ENCODE peak calls at places on chromosomes 4 and X, in four cellular contexts. One of them, this sample, is unnamed. For H3K4me1, the result is how much of the 10 kb centered on the place peaks cover.

GRCh38 chr4:3791910-3792542 is 25.8 kb downstream of the ADRA2C start:
- DNase-seq in tibial nerve: no peak
- DNase-seq in upper lobe of left lung: peak
- DNase-seq in stomach: peak
- DNase-seq in this sample: no peak

GRCh38 chrX:43589735-43590515 is 66.2 kb upstream of the MAOA start:
- DNase-seq in upper lobe of left lung: no peak
- DNase-seq in tibial nerve: no peak
- DNase-seq in stomach: no peak
- DNase-seq in this sample: no peak

GRCh38 chr4:146643812-146644401 is 5.2 kb downstream of the POU4F2 start:
- DNase-seq in tibial nerve: no peak
- DNase-seq in stomach: no peak
- DNase-seq in upper lobe of left lung: no peak
- DNase-seq in this sample: no peak

GRCh38 chr4:88706574-88706973 is 8.9 kb upstream of the NAP1L5 start:
- DNase-seq in stomach: no peak
- DNase-seq in upper lobe of left lung: no peak
- DNase-seq in tibial nerve: no peak
- DNase-seq in this sample: no peak

GRCh38 chr4:76748649-76749048 is 149.3 kb downstream of the SOWAHB start:
- DNase-seq in stomach: peak
- DNase-seq in tibial nerve: no peak
- DNase-seq in upper lobe of left lung: no peak
- DNase-seq in this sample: no peak

GRCh38 chr4:41103657-41104056 is 110.7 kb downstream of the APBB2 start:
- DNase-seq in stomach: no peak
- DNase-seq in tibial nerve: no peak
- DNase-seq in upper lobe of left lung: no peak
- DNase-seq in this sample: no peak

GRCh38 chr4:99383833-99384392 is 31.4 kb upstream of the ADH1C start:
- DNase-seq in stomach: peak
- DNase-seq in tibial nerve: peak
- DNase-seq in upper lobe of left lung: no peak
- DNase-seq in this sample: no peak

GRCh38 chrX:21756785-21757529 is 959 bp downstream of the SMPX start:
- DNase-seq in upper lobe of left lung: no peak
- DNase-seq in stomach: no peak
- DNase-seq in tibial nerve: no peak
- DNase-seq in this sample: no peak

GRCh38 chrX:120236676-120237460 is 13.7 kb upstream of the ZBTB33 start:
- DNase-seq in tibial nerve: no peak
- DNase-seq in upper lobe of left lung: no peak
- DNase-seq in stomach: no peak
- DNase-seq in this sample: no peak

GRCh38 chrX:149937881-149938426 is 337 bp downstream of the EOLA2 start:
- DNase-seq in upper lobe of left lung: peak
- DNase-seq in tibial nerve: no peak
- DNase-seq in stomach: no peak
- DNase-seq in this sample: no peak

GRCh38 chr4:188942606-188943005 is 803.4 kb downstream of the TRIML1 start:
- DNase-seq in tibial nerve: no peak
- DNase-seq in stomach: no peak
- DNase-seq in upper lobe of left lung: no peak
- DNase-seq in this sample: no peak

GRCh38 chr4:19026281-19026680 is 1004.7 kb upstream of the LCORL start:
- DNase-seq in upper lobe of left lung: no peak
- DNase-seq in tibial nerve: no peak
- DNase-seq in stomach: no peak
- DNase-seq in this sample: no peak

GRCh38 chr4:10123227-10124101 is 6.9 kb upstream of the WDR1 start:
- DNase-seq in tibial nerve: no peak
- DNase-seq in stomach: no peak
- DNase-seq in upper lobe of left lung: no peak
- DNase-seq in this sample: no peak

GRCh38 chr4:11765849-11766453 is 337.3 kb upstream of the HS3ST1 start:
- DNase-seq in stomach: no peak
- DNase-seq in upper lobe of left lung: no peak
- DNase-seq in tibial nerve: no peak
- DNase-seq in this sample: no peak

GRCh38 chr4:77040265-77040664 is 35.5 kb downstream of the CCNI start:
- DNase-seq in upper lobe of left lung: no peak
- DNase-seq in tibial nerve: no peak
- DNase-seq in stomach: no peak
- DNase-seq in this sample: no peak

GRCh38 chr4:5524900-5525299 is 183.5 kb downstream of the EVC2 start:
- DNase-seq in stomach: no peak
- DNase-seq in upper lobe of left lung: no peak
- DNase-seq in tibial nerve: no peak
- DNase-seq in this sample: no peak

GRCh38 chr4:108049406-108049805 is 59.7 kb downstream of the HADH start:
- DNase-seq in stomach: no peak
- DNase-seq in upper lobe of left lung: no peak
- DNase-seq in tibial nerve: no peak
- DNase-seq in this sample: no peak

GRCh38 chr4:185903205-185903604 is 91.2 kb upstream of the SORBS2 start:
- DNase-seq in tibial nerve: no peak
- DNase-seq in stomach: no peak
- DNase-seq in upper lobe of left lung: no peak
- DNase-seq in this sample: no peak

GRCh38 chr4:16391196-16391595 is 164.9 kb upstream of the TAPT1 start:
- DNase-seq in tibial nerve: no peak
- DNase-seq in upper lobe of left lung: no peak
- DNase-seq in stomach: no peak
- DNase-seq in this sample: no peak

DNA sequence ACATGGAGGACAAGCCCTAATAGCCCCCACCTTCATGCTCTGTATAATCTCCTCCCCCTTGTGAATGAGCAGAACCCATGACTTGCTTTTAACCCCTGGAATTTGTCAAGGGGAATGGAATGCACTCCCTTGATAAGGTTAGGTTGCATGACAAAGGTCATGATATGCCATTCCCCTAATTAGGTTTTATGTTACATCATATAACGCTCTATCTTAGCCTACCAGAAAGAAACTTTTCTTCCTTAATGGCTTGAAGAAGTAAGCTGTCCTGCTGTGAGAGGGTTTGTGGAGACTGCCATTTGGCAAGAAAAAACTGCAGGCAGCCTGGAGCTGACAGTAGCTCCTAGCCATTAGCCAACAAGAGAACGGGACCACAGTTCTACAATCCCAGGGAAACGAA is 399.8 kb upstream of the MAD2L1 start:
- DNase-seq in upper lobe of left lung: no peak
- DNase-seq in stomach: no peak
- DNase-seq in tibial nerve: no peak
- DNase-seq in this sample: no peak
- TF ChIP-seq POLR2A in upper lobe of left lung: no peak
- TF ChIP-seq POLR2A in stomach: no peak
- TF ChIP-seq POLR2A in tibial nerve: no peak
- TF ChIP-seq POLR2A in this sample: no peak

DNA sequence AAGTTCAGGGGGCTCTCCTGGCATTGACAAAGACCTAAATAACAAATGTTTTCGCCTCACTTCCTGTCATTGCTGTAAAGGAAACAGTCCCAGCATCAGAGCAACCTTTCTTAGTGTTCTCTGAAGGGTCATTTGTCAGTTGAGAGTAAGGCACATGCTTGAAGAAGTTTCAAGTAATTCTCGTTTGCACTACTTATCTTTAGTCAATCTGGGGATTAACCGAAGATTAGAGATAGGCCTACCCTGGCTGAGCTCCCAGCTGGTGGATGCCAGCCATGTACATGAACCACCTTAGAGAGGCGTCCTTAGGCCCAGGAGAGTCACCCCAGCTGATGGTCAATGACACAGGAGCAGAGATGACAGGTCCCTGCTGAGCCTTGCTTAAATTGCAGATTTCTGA is 189.9 kb upstream of the PGRMC2 start:
- DNase-seq in stomach: no peak
- DNase-seq in tibial nerve: no peak
- DNase-seq in upper lobe of left lung: no peak
- DNase-seq in this sample: no peak
- H3K4me1 ChIP-seq in stomach: under half
- H3K4me1 ChIP-seq in tibial nerve: under half
- H3K4me1 ChIP-seq in upper lobe of left lung: under half
- H3K4me1 ChIP-seq in this sample: under half

GRCh38 chr4:42341518-42342026 is 55.7 kb upstream of the SHISA3 start:
- DNase-seq in upper lobe of left lung: no peak
- DNase-seq in tibial nerve: no peak
- DNase-seq in stomach: no peak
- DNase-seq in this sample: no peak

GRCh38 chr4:42344749-42345148 is 52.5 kb upstream of the SHISA3 start:
- DNase-seq in stomach: no peak
- DNase-seq in upper lobe of left lung: no peak
- DNase-seq in tibial nerve: no peak
- DNase-seq in this sample: no peak

GRCh38 chr4:42344260-42344659 is 53.0 kb upstream of the SHISA3 start:
- DNase-seq in tibial nerve: no peak
- DNase-seq in stomach: no peak
- DNase-seq in upper lobe of left lung: no peak
- DNase-seq in this sample: no peak

DNA sequence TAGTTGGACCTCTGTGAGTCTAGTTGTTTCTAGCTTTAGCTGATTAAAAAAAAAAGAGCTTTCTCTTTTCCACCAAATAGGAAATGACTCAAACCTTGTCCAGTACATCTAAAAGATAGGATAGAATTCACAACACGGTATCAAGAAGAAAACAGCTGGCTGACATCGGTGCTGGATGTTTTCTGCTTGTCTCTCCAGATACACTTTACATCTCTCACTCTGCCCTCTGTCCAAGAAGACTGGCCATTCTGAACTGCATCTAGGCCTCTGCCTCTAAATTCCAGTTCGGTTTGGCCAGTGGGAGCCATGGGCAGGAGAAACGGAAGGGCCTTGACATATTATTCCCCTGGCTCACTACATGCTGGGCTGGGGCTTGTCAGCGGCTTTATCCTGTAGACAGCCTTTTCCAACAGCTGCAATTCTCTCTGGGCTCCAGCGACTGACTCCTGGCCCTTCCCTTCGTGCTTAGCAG is 57.3 kb upstream of the SHISA3 start:
- DNase-seq in stomach: no peak
- DNase-seq in upper lobe of left lung: no peak
- DNase-seq in tibial nerve: no peak
- DNase-seq in this sample: no peak
- TF ChIP-seq POLR2A in stomach: no peak
- TF ChIP-seq POLR2A in upper lobe of left lung: no peak
- TF ChIP-seq POLR2A in tibial nerve: no peak
- TF ChIP-seq POLR2A in this sample: no peak

GRCh38 chr4:113472864-113473263 is 288.7 kb downstream of the CAMK2D start:
- DNase-seq in stomach: no peak
- DNase-seq in tibial nerve: no peak
- DNase-seq in upper lobe of left lung: no peak
- DNase-seq in this sample: no peak
- H3K4me1 ChIP-seq in stomach: under half
- H3K4me1 ChIP-seq in tibial nerve: under half
- H3K4me1 ChIP-seq in upper lobe of left lung: under half
- H3K4me1 ChIP-seq in this sample: under half

GRCh38 chrX:136148391-136148790 is 1.1 kb downstream of the FHL1 start:
- DNase-seq in tibial nerve: no peak
- DNase-seq in upper lobe of left lung: no peak
- DNase-seq in stomach: no peak
- DNase-seq in this sample: no peak

GRCh38 chrX:136143714-136144113 is 3.6 kb upstream of the FHL1 start:
- DNase-seq in upper lobe of left lung: no peak
- DNase-seq in tibial nerve: no peak
- DNase-seq in stomach: no peak
- DNase-seq in this sample: no peak

GRCh38 chrX:136147966-136148365 is 633 bp downstream of the FHL1 start:
- DNase-seq in tibial nerve: no peak
- DNase-seq in stomach: no peak
- DNase-seq in upper lobe of left lung: no peak
- DNase-seq in this sample: no peak

GRCh38 chrX:136146614-136147319 is 566 bp upstream of the FHL1 start:
- DNase-seq in upper lobe of left lung: no peak
- DNase-seq in tibial nerve: no peak
- DNase-seq in stomach: no peak
- DNase-seq in this sample: no peak

GRCh38 chrX:136147320-136147901 is at the start of gene FHL1:
- DNase-seq in upper lobe of left lung: peak
- DNase-seq in tibial nerve: peak
- DNase-seq in stomach: peak
- DNase-seq in this sample: no peak
- TF ChIP-seq POLR2A in upper lobe of left lung: peak
- TF ChIP-seq POLR2A in tibial nerve: peak
- TF ChIP-seq POLR2A in stomach: no peak
- TF ChIP-seq POLR2A in this sample: no peak

DNA sequence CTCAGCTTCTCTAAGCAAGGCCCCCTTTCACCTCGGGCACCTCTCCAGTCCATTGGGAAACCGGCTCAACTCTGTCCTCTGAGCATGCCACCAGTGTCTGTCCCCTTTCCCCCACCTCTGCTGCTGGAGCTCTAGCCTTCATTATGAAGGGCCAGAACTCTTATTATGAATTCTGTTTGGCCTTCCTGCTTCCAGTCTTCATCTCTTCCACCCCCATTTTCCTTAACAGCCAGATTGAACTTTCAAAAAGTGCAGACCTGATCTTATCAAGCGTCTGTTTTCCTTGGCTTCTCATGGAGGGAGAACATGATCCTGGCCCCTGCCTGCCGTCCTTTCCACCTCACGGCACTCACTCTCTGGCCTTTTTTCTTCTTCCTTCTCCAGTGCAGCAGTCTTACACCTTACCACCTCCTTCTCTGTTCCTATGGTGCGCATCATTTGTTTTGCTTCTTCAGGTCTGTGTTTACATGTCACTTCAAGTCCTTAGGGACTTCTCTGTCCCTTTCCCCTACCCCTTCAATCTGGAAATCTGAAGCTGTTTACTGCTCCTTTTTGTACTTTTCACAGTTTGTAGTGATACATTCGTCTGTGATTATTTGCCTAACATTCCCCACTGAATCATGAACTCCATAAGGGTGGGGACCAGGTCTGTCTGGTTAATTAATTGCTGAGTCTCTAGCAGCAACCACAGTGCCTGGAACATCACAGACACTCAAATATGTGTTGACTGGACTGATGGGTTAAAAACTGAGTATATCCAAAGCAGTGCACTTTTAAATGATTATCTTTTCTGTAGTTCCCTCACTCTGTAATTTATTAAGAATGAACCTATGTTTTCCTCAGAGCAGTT is 55.8 kb downstream of the FNIP2 start:
- DNase-seq in tibial nerve: no peak
- DNase-seq in stomach: peak
- DNase-seq in upper lobe of left lung: no peak
- DNase-seq in this sample: no peak
- H3K4me1 ChIP-seq in tibial nerve: under half
- H3K4me1 ChIP-seq in stomach: half or more
- H3K4me1 ChIP-seq in upper lobe of left lung: half or more
- H3K4me1 ChIP-seq in this sample: under half

GRCh38 chrX:71282514-71283408 is 674 bp upstream of the NONO start:
- DNase-seq in tibial nerve: no peak
- DNase-seq in stomach: no peak
- DNase-seq in upper lobe of left lung: no peak
- DNase-seq in this sample: no peak
- TF ChIP-seq POLR2A in tibial nerve: no peak
- TF ChIP-seq POLR2A in stomach: no peak
- TF ChIP-seq POLR2A in upper lobe of left lung: no peak
- TF ChIP-seq POLR2A in this sample: no peak

This sample was measured in esophagus squamous epithelium.